ENCODE peak calls at places on chromosomes 3 and 15, in six cellular contexts. A is left ventricle myocardium inferior, Y is psoas muscle, R is Peyer's patch, T is neural progenitor cell, B is lower lobe of right lung. I is an unnamed sample.

GRCh38 chr3:38616111-38616510 is 33.4 kb downstream of the SCN5A start:
- DNase-seq in R (no peak), Y (no peak), T (no peak), A (peak; percentile 57), B (no peak), I (no peak)

GRCh38 chr3:38588276-38588971 is 61.1 kb downstream of the SCN5A start:
- DNase-seq in T (no peak), R (no peak), Y (no peak), B (peak; percentile 32), A (peak; percentile 65), I (peak; percentile 58)

GRCh38 chr3:116263842-116264545 is 181.3 kb downstream of the LSAMP start:
- DNase-seq in A (no peak), Y (no peak), B (no peak), R (no peak), T (no peak), I (no peak)

GRCh38 chr3:190017575-190018288 is 103.0 kb downstream of the P3H2 start:
- DNase-seq in Y (no peak), T (peak; percentile 36), A (no peak), R (no peak), B (no peak), I (no peak)

GRCh38 chr3:44338010-44338827 is at the start of gene TCAIM:
- DNase-seq in R (peak; percentile 97), B (peak; percentile 99), Y (peak; percentile 97), A (peak; percentile 97), T (peak; percentile 100), I (peak; percentile 99)

GRCh38 chr3:133606342-133606741 is 32.9 kb downstream of the CDV3 start:
- DNase-seq in Y (no peak), T (no peak), B (no peak), R (no peak), A (no peak), I (no peak)

GRCh38 chr15:72538931-72539330 is 64.8 kb downstream of the ARIH1 start:
- DNase-seq in B (no peak), T (no peak), R (no peak), A (no peak), Y (no peak), I (no peak)

GRCh38 chr3:134161817-134162396 is 88.8 kb downstream of the RYK start:
- DNase-seq in R (no peak), A (no peak), Y (no peak), B (no peak), T (peak; percentile 22), I (no peak)

GRCh38 chr15:71629761-71630499 is 180.4 kb upstream of the NR2E3 start:
- DNase-seq in A (no peak), T (no peak), Y (no peak), R (no peak), B (no peak), I (no peak)

GRCh38 chr3:55075846-55076245 is 148.0 kb upstream of the LRTM1 start:
- DNase-seq in B (no peak), R (no peak), Y (no peak), A (no peak), T (no peak), I (no peak)

GRCh38 chr15:76342382-76343201 is 6.0 kb downstream of the ISL2 start:
- DNase-seq in R (no peak), A (no peak), B (no peak), T (peak; percentile 69), Y (no peak), I (no peak)

GRCh38 chr3:67630666-67631362 is 23.6 kb downstream of the SUCLG2 start:
- DNase-seq in R (no peak), A (no peak), B (no peak), T (no peak), Y (no peak), I (no peak)

GRCh38 chr3:127556565-127556964 is 34.0 kb downstream of the TPRA1 start:
- DNase-seq in A (no peak), R (no peak), T (peak; percentile 48), Y (no peak), B (no peak), I (peak; percentile 39)

GRCh38 chr15:95068847-95069518 is 837.6 kb downstream of the MCTP2 start:
- DNase-seq in Y (peak; percentile 27), B (no peak), A (no peak), R (no peak), T (no peak), I (no peak)

GRCh38 chr3:141367038-141367730 is 1.1 kb upstream of the ZBTB38 start:
- DNase-seq in Y (peak; percentile 68), R (no peak), B (no peak), A (no peak), T (no peak), I (peak; percentile 45)

GRCh38 chr15:63236272-63236671 is 41.1 kb upstream of the APH1B start:
- DNase-seq in T (no peak), Y (no peak), A (no peak), R (no peak), B (no peak), I (no peak)

GRCh38 chr15:44295909-44296420 is 7.4 kb downstream of the GOLM2 start:
- DNase-seq in Y (no peak), A (no peak), B (no peak), T (no peak), R (no peak), I (no peak)
- H3K27ac ChIP-seq in Y (no peak overlapping the region), A (no peak overlapping the region), B (no peak overlapping the region), T (no peak overlapping the region), R (peak overlapping the region; percentile 27), I (peak overlapping the region; percentile 63)

DNA sequence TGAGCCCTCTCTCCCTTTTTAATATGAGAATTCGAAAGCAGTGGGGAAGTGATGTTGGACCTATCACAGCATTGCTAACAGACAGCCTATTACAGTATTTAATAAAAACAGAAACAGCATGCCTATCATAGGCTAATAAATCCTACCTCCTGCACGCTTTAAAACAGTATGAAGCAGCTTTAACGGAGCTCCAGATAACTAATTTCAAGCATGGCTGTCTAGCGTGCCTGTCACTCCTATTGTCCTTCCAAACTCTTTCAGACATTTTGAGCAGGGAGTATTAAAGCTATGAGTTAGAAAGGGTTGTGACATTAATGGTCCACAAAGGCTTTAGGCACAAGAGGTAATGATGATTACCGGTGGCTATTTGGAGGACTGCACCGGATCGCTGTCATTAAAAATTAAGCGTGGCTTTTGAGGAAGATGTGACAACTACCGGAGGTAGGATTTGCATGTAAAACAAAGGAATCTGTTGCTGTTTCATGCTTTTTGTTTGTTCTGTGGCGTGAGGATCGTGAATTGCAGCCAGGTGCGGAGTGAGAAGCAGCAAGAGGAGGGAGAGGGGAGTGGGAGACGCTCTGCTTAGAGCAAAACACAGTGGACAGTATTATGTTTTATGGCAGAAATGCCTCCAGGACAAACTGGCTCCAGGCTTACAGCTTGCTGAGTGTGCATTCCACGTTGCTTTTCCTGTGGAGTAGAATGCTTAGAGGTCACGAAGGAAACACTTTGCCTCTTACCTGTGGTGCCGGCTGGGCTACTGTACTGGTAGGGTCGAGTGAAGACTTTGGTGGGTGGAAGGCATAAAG is at the start of gene KCNMB2:
- DNase-seq in R (no peak), A (no peak), T (peak; percentile 7), Y (no peak), B (no peak), I (no peak)
- H3K4me3 ChIP-seq in R (peak within 1 kb of the TSS; percentile 15), A (peak within 1 kb of the TSS; percentile 67), T (peak within 1 kb of the TSS; percentile 50), Y (peak within 1 kb of the TSS; percentile 55), B (peak within 1 kb of the TSS; percentile 44), I (peak within 1 kb of the TSS; percentile 13)

GRCh38 chr15:90762109-90762508 is 45.0 kb downstream of the BLM start:
- DNase-seq in Y (peak; percentile 64), R (no peak), T (no peak), A (peak; percentile 77), B (peak; percentile 87), I (peak; percentile 85)
- H3K36me3 ChIP-seq in Y (no peaks in the 10 kb centered on the region), R (no peaks in the 10 kb centered on the region), T (peaks cover 6% of the 10 kb centered on the region), A (no peaks in the 10 kb centered on the region), B (no peaks in the 10 kb centered on the region), I (no peaks in the 10 kb centered on the region)

GRCh38 chr3:146540236-146540635 is 4.2 kb downstream of the PLSCR1 start:
- DNase-seq in B (no peak), R (no peak), Y (no peak), T (no peak), A (no peak), I (no peak)
- H3K27ac ChIP-seq in B (peak overlapping the region; percentile 8), R (no peak overlapping the region), Y (no peak overlapping the region), T (no peak overlapping the region), A (peak overlapping the region; percentile 95), I (peak overlapping the region; percentile 100)

DNA sequence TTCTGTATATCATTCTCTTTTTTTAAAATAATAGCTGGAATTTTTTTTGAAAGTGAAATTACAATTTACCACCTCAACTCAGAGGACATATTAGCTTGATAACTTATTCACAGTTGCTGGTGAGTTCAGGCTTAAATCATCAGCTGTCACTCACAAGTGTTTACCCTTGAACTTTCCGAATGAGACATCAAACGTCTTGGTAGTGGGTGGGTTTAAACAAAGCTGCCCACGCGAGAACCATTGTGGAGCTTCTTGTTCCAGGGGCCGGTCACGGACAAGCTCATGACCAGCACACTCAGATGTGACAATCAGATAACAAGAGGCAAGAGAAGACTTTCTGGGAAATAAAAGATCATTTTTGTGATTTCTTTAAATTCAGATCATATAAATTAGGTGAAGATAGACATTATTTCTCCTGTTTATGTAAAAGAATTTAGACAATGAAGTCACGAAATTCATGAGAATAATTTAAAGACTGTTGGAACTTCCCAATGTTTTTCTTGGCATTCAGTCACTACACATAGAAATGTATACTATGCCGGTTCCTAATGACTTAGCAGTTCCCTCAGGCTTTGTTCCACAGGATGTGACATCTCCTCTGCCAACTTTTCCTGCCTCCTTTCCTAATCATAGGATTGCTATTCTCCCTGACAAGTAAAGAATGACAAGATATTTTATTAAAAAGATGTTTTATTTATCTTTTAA is 29.3 kb downstream of the BTD start:
- DNase-seq in Y (no peak), A (no peak), T (no peak), B (no peak), R (no peak), I (no peak)
- H3K4me3 ChIP-seq in Y (peak overlapping the region; percentile 51), A (peak overlapping the region; percentile 49), T (no peak overlapping the region), B (peak overlapping the region; percentile 32), R (no peak overlapping the region), I (peak overlapping the region; percentile 25)